ENCODE peak calls at places on chromosomes 2 and 18, in ten cellular contexts. O, E, Y, K, M, T, F, J, P and I are unnamed samples.

GRCh38 chr2:26598336-26599006 is 42.7 kb downstream of the CIB4 start:
- DNase-seq in O (no peak), E (no peak), Y (no peak), K (no peak), M (no peak), T (no peak), F (no peak), J (no peak), P (no peak), I (peak)

GRCh38 chr2:218958276-218958675 is 1.2 kb upstream of the CDK5R2 start:
- DNase-seq in O (no peak), E (no peak), Y (no peak), K (no peak), M (no peak), T (no peak), F (no peak), J (no peak), P (no peak), I (no peak)

GRCh38 chr18:21218862-21219261 is 23.2 kb upstream of the GREB1L start:
- DNase-seq in O (no peak), E (no peak), Y (no peak), K (no peak), M (no peak), T (no peak), F (no peak), J (no peak), P (no peak), I (no peak)

GRCh38 chr2:67954125-67954748 is 108.6 kb downstream of the C1D start:
- DNase-seq in O (no peak), E (peak), Y (no peak), K (no peak), M (no peak), T (no peak), F (no peak), J (no peak), P (no peak), I (peak)

GRCh38 chr2:168639024-168639423 is 163.4 kb upstream of the NOSTRIN start:
- DNase-seq in O (no peak), E (no peak), Y (no peak), K (no peak), M (no peak), T (no peak), F (no peak), J (no peak), P (no peak), I (no peak)

GRCh38 chr2:203341741-203342310 is 13.6 kb downstream of the ABI2 start:
- DNase-seq in O (no peak), E (no peak), Y (no peak), K (no peak), M (no peak), T (no peak), F (no peak), J (no peak), P (no peak), I (no peak)

GRCh38 chr2:88091943-88092342 is 24.3 kb downstream of the SMYD1 start:
- DNase-seq in O (no peak), E (no peak), Y (no peak), K (no peak), M (no peak), T (no peak), F (no peak), J (no peak), P (no peak), I (no peak)

GRCh38 chr2:42050350-42051167 is 2.7 kb downstream of the PKDCC start:
- DNase-seq in O (no peak), E (no peak), Y (no peak), K (no peak), M (no peak), T (no peak), F (no peak), J (no peak), P (no peak), I (no peak)

GRCh38 chr2:105377871-105378270 is 21.0 kb downstream of the FHL2 start:
- DNase-seq in O (no peak), E (no peak), Y (no peak), K (no peak), M (peak), T (no peak), F (no peak), J (no peak), P (no peak), I (peak)

GRCh38 chr18:50619833-50620232 is 59.9 kb downstream of the MAPK4 start:
- DNase-seq in O (no peak), E (no peak), Y (peak), K (no peak), M (no peak), T (no peak), F (no peak), J (no peak), P (no peak), I (peak)

GRCh38 chr2:242058116-242058680 is 188.7 kb downstream of the RTP5 start:
- DNase-seq in O (no peak), E (no peak), Y (no peak), K (no peak), M (no peak), T (no peak), F (no peak), J (no peak), P (no peak), I (no peak)

GRCh38 chr18:11689972-11690570 is 1.0 kb downstream of the GNAL start:
- DNase-seq in O (peak), E (peak), Y (no peak), K (no peak), M (no peak), T (no peak), F (no peak), J (no peak), P (no peak), I (no peak)